ENCODE peak calls at places on chromosome 14, in nine cellular contexts. F is hepatocyte, L is neural progenitor cell, E is GM23338, U is OCI-LY7, S is MM.1S, I is HCT116, A is GM23248, Z is SK-N-SH. D is an unnamed sample.

GRCh38 chr14:97602438-97603117 is 805.4 kb downstream of the VRK1 start:
- DNase-seq in F (no peak), L (no peak), S (no peak), A (no peak), U (no peak), I (no peak), E (no peak), Z (no peak), D (no peak)

GRCh38 chr14:54647378-54647777 is 80.5 kb downstream of the SAMD4A start:
- DNase-seq in E (no peak), A (no peak), I (no peak), Z (no peak), U (no peak), S (no peak), F (no peak), L (no peak), D (peak)

GRCh38 chr14:53619625-53620324 is 336.9 kb downstream of the BMP4 start:
- DNase-seq in A (peak), L (no peak), I (no peak), F (no peak), Z (no peak), U (no peak), E (no peak), S (no peak), D (peak)

GRCh38 chr14:54291491-54292191 is 105.2 kb upstream of the CDKN3 start:
- DNase-seq in I (no peak), E (peak), L (peak), A (no peak), F (no peak), Z (no peak), S (no peak), U (no peak), D (no peak)

GRCh38 chr14:60266021-60266937 is 17.3 kb downstream of the PPM1A start:
- DNase-seq in E (peak), Z (no peak), U (peak), S (no peak), I (peak), L (peak), F (no peak), A (peak), D (peak)

GRCh38 chr14:61644834-61645233 is 50.5 kb upstream of the HIF1A start:
- DNase-seq in F (no peak), E (peak), S (no peak), I (no peak), A (peak), L (peak), Z (peak), U (peak), D (peak)

GRCh38 chr14:73809386-73809785 is 42.2 kb upstream of the PTGR2 start:
- DNase-seq in I (no peak), U (no peak), E (no peak), S (no peak), Z (no peak), A (no peak), L (no peak), F (no peak), D (no peak)

GRCh38 chr14:82431031-82431430 is 897.4 kb upstream of the SEL1L start:
- DNase-seq in A (no peak), L (no peak), E (no peak), Z (no peak), S (no peak), F (no peak), I (no peak), U (no peak), D (no peak)

GRCh38 chr14:103905861-103906456 is 22.3 kb upstream of the TDRD9 start:
- DNase-seq in A (peak), I (no peak), L (peak), S (no peak), F (no peak), U (no peak), E (peak), Z (peak), D (no peak)

GRCh38 chr14:99436247-99437180 is 44.1 kb downstream of the SETD3 start:
- DNase-seq in I (no peak), S (peak), Z (no peak), L (no peak), U (no peak), F (no peak), A (peak), E (no peak), D (no peak)

GRCh38 chr14:54489731-54490447 is 1.1 kb upstream of the GMFB start:
- DNase-seq in E (no peak), F (no peak), A (peak), S (no peak), L (no peak), Z (no peak), I (no peak), U (no peak), D (peak)

GRCh38 chr14:104069541-104069940 is 16.0 kb upstream of the ASPG start:
- DNase-seq in A (no peak), L (no peak), F (no peak), E (no peak), Z (no peak), I (no peak), U (no peak), S (no peak), D (no peak)

GRCh38 chr14:71232506-71232905 is 325.2 kb downstream of the PCNX1 start:
- DNase-seq in U (no peak), L (no peak), Z (no peak), I (no peak), F (no peak), E (no peak), A (no peak), S (no peak), D (no peak)

GRCh38 chr14:58738189-58738836 is 100.6 kb downstream of the DACT1 start:
- DNase-seq in Z (no peak), E (no peak), U (no peak), I (no peak), F (no peak), L (no peak), S (no peak), A (peak), D (peak)

GRCh38 chr14:104350463-104351185 is 212.2 kb downstream of the KIF26A start:
- DNase-seq in S (no peak), U (no peak), F (no peak), I (no peak), Z (peak), E (no peak), L (no peak), A (no peak), D (no peak)

GRCh38 chr14:28365510-28365909 is 401.1 kb upstream of the FOXG1 start:
- DNase-seq in U (no peak), I (no peak), L (no peak), A (no peak), Z (no peak), F (no peak), E (no peak), S (no peak), D (no peak)

GRCh38 chr14:30243805-30244204 is 315.2 kb upstream of the G2E3 start:
- DNase-seq in A (peak), Z (no peak), E (no peak), F (no peak), U (no peak), L (no peak), I (no peak), S (no peak), D (peak)

GRCh38 chr14:76715102-76715926 is 46.0 kb upstream of the VASH1 start:
- DNase-seq in S (no peak), Z (no peak), F (no peak), A (peak), I (no peak), E (no peak), U (no peak), L (peak), D (no peak)

GRCh38 chr14:54310151-54310851 is 86.5 kb upstream of the CDKN3 start:
- DNase-seq in F (no peak), I (no peak), U (no peak), A (peak), L (no peak), E (peak), Z (no peak), S (no peak), D (peak)

GRCh38 chr14:38958589-38958988 is 144.4 kb downstream of the SEC23A start:
- DNase-seq in A (no peak), S (no peak), I (no peak), Z (no peak), L (no peak), U (no peak), F (no peak), E (no peak), D (peak)

GRCh38 chr14:51208982-51209381 is 31.1 kb upstream of the TMX1 start:
- DNase-seq in A (no peak), S (no peak), E (no peak), I (no peak), L (no peak), F (no peak), Z (no peak), U (no peak), D (no peak)

GRCh38 chr14:67409461-67409860 is 2.5 kb downstream of the PLEK2 start:
- DNase-seq in F (peak), U (no peak), S (no peak), I (no peak), E (no peak), Z (no peak), L (no peak), A (no peak), D (no peak)
- TF ChIP-seq EZH2phosphoT487 in F (no peak), U (no peak), S (no peak), I (no peak), E (no peak), Z (no peak), L (no peak), A (no peak), D (no peak)

GRCh38 chr14:56423591-56423991 is 156.0 kb upstream of the TMEM260 start:
- DNase-seq in A (peak), U (no peak), I (no peak), F (peak), Z (no peak), S (no peak), L (no peak), E (no peak), D (no peak)
- TF ChIP-seq EZH2phosphoT487 in A (no peak), U (no peak), I (no peak), F (peak), Z (no peak), S (no peak), L (no peak), E (no peak), D (no peak)

GRCh38 chr14:92464716-92465115 is 48.9 kb upstream of the RIN3 start:
- DNase-seq in L (no peak), S (no peak), Z (no peak), F (no peak), U (no peak), A (no peak), E (no peak), I (no peak), D (no peak)
- TF ChIP-seq EZH2phosphoT487 in L (no peak), S (no peak), Z (no peak), F (no peak), U (no peak), A (no peak), E (no peak), I (no peak), D (no peak)

GRCh38 chr14:33163109-33163508 is 224.4 kb downstream of the NPAS3 start:
- DNase-seq in F (no peak), U (peak), Z (no peak), E (no peak), I (no peak), L (no peak), S (no peak), A (no peak), D (no peak)
- TF ChIP-seq EZH2phosphoT487 in F (no peak), U (no peak), Z (no peak), E (no peak), I (no peak), L (no peak), S (no peak), A (no peak), D (no peak)

D was measured in PC-3.